ENCODE peak calls at places on chromosomes 3 and 15, in seven cellular contexts. O is activated B cell treated with CpG ODN at 0.5 μM for 24 hours; T is hypothalamus; X is activated CD4-positive, alpha-beta T cell treated with anti-CD3 and anti-CD28 coated beads, Interleukin-2, amount 50 U/mL, for 48 hours; H is kidney glomerular epithelial cell; K is activated T-cell treated with anti-CD3 and anti-CD28 coated beads, Interleukin-2, amount 50 U/mL, for 72 hours; G is MCF 10A. M is an unnamed sample.

GRCh38 chr3:139105154-139105702 is 60.5 kb upstream of the PRR23C start:
- DNase-seq in H (no peak), K (no peak), X (no peak), O (no peak), G (no peak), T (no peak), M (no peak)

GRCh38 chr15:68450192-68450591 is 18.2 kb upstream of the ITGA11 start:
- DNase-seq in K (no peak), T (no peak), H (no peak), G (no peak), O (no peak), X (no peak), M (no peak)

GRCh38 chr3:154324919-154325318 is 632 bp upstream of the DHX36 start:
- DNase-seq in O (no peak), X (no peak), K (no peak), H (no peak), G (peak; percentile 8), T (no peak), M (no peak)

GRCh38 chr3:101998256-101998926 is 149.1 kb downstream of the NFKBIZ start:
- DNase-seq in T (no peak), H (no peak), O (no peak), K (no peak), G (no peak), X (no peak), M (no peak)

GRCh38 chr15:70269991-70270751 is 172.5 kb upstream of the TLE3 start:
- DNase-seq in T (no peak), O (no peak), X (no peak), G (peak; percentile 56), K (no peak), H (peak; percentile 42), M (no peak)

GRCh38 chr15:79113831-79114230 is 23.3 kb upstream of the RASGRF1 start:
- DNase-seq in K (no peak), G (no peak), T (no peak), H (no peak), O (no peak), X (no peak), M (no peak)

GRCh38 chr3:57999423-58000115 is 8.7 kb upstream of the FLNB start:
- DNase-seq in H (no peak), K (no peak), T (no peak), X (no peak), O (no peak), G (no peak), M (no peak)

GRCh38 chr3:126781406-126781805 is 77.4 kb downstream of the CHCHD6 start:
- DNase-seq in T (no peak), O (no peak), K (no peak), X (no peak), G (no peak), H (no peak), M (no peak)

GRCh38 chr15:79003896-79004295 is 59.0 kb upstream of the CTSH start:
- DNase-seq in G (no peak), K (no peak), X (no peak), T (no peak), O (no peak), H (no peak), M (no peak)

GRCh38 chr3:184284696-184285095 is 8.9 kb downstream of the ECE2 start:
- DNase-seq in K (peak; percentile 49), O (no peak), H (peak; percentile 54), T (peak; percentile 56), X (peak; percentile 26), G (peak; percentile 72), M (no peak)

GRCh38 chr3:100982710-100983109 is 10.5 kb downstream of the ABI3BP start:
- DNase-seq in K (no peak), H (no peak), T (peak; percentile 15), G (no peak), X (no peak), O (no peak), M (no peak)

GRCh38 chr3:148227534-148227933 is 470.2 kb upstream of the AGTR1 start:
- DNase-seq in H (no peak), T (no peak), O (no peak), X (no peak), G (no peak), K (no peak), M (no peak)

GRCh38 chr3:161284989-161285388 is 63.9 kb downstream of the NMD3 start:
- DNase-seq in X (no peak), O (no peak), K (no peak), G (peak; percentile 77), T (no peak), H (no peak), M (no peak)